ENCODE peak calls at places on chromosomes 2 and 18, in eight cellular contexts. Z, L, D, P, F, T, G and A are unnamed samples.
A peak's percentile ranks its signal among the peaks of the same experiment; 100 is the strongest.

GRCh38 chr2:109214651-109215371 is 85.8 kb downstream of the SH3RF3 start:
- DNase-seq in L (no peak), F (no peak), G (no peak), D (peak; percentile 29), Z (no peak), T (no peak), P (no peak), A (no peak)

GRCh38 chr2:68282814-68283812 is 30.8 kb upstream of the PPP3R1 start:
- DNase-seq in D (peak; percentile 12), P (no peak), F (peak; percentile 72), T (peak; percentile 52), L (no peak), Z (no peak), G (peak; percentile 56), A (peak; percentile 61)

GRCh38 chr18:61572871-61573270 is 239.6 kb downstream of the CDH20 start:
- DNase-seq in D (no peak), Z (no peak), P (no peak), T (peak; percentile 66), L (no peak), G (no peak), F (no peak), A (no peak)

GRCh38 chr2:64609229-64609994 is 44.3 kb downstream of the SERTAD2 start:
- DNase-seq in P (peak; percentile 55), D (peak; percentile 76), T (peak; percentile 34), F (peak; percentile 82), G (no peak), Z (no peak), L (peak; percentile 45), A (peak; percentile 63)

GRCh38 chr18:44693030-44693784 is 12.5 kb downstream of the SETBP1 start:
- DNase-seq in P (no peak), T (no peak), F (no peak), L (no peak), G (no peak), Z (peak; percentile 62), D (no peak), A (peak; percentile 97)

GRCh38 chr2:222837643-222838056 is 23.2 kb upstream of the ACSL3 start:
- DNase-seq in P (no peak), L (no peak), D (no peak), F (no peak), T (peak; percentile 83), Z (peak; percentile 74), G (no peak), A (peak; percentile 96)

GRCh38 chr2:40034198-40034597 is 255.1 kb upstream of the THUMPD2 start:
- DNase-seq in P (no peak), G (no peak), Z (peak; percentile 92), F (no peak), D (no peak), T (peak; percentile 87), L (no peak), A (peak; percentile 64)

GRCh38 chr2:229591611-229592010 is 122.7 kb downstream of the DNER start:
- DNase-seq in Z (no peak), G (no peak), F (peak; percentile 83), D (no peak), T (no peak), P (no peak), L (no peak), A (no peak)

GRCh38 chr2:240875228-240876034 is 6.8 kb downstream of the AGXT start:
- DNase-seq in G (no peak), F (no peak), T (no peak), L (no peak), Z (no peak), D (no peak), P (no peak), A (no peak)

GRCh38 chr18:74342416-74343043 is 26.9 kb downstream of the C18orf63 start:
- DNase-seq in G (no peak), T (peak; percentile 75), L (no peak), D (no peak), Z (peak; percentile 14), F (peak; percentile 87), P (no peak), A (peak; percentile 66)

GRCh38 chr2:127648321-127648720 is 2.4 kb downstream of the GPR17 start:
- DNase-seq in L (no peak), G (no peak), P (no peak), F (no peak), Z (no peak), D (no peak), T (no peak), A (no peak)